ENCODE peak calls at places on chromosome 13, in nine cellular contexts. One of them, this sample, is unnamed.
A peak's percentile ranks its signal among the peaks of the same experiment; 100 is the strongest.

GRCh38 chr13:78147905-78148304 is 229.3 kb upstream of the EDNRB start:
- DNase-seq in nucleus accumbens: no peak
- DNase-seq in endothelial cell: no peak
- DNase-seq in effector memory CD4-positive, alpha-beta T cell: no peak
- DNase-seq in NCI-H1930: no peak
- DNase-seq in neuronal stem cell: no peak
- DNase-seq in AG09309: peak; percentile 13
- DNase-seq in NCI-H748 treated with DMSO at 0.1 percent for 48 hours: no peak
- DNase-seq in nephron progenitor cell: no peak
- DNase-seq in this sample: no peak

GRCh38 chr13:87235621-87236020 is 435.6 kb upstream of the SLITRK5 start:
- DNase-seq in nucleus accumbens: no peak
- DNase-seq in endothelial cell: no peak
- DNase-seq in effector memory CD4-positive, alpha-beta T cell: no peak
- DNase-seq in NCI-H1930: no peak
- DNase-seq in neuronal stem cell: no peak
- DNase-seq in AG09309: no peak
- DNase-seq in NCI-H748 treated with DMSO at 0.1 percent for 48 hours: no peak
- DNase-seq in nephron progenitor cell: no peak
- DNase-seq in this sample: no peak

GRCh38 chr13:113551081-113552000 is 33.2 kb upstream of the TFDP1 start:
- DNase-seq in nucleus accumbens: no peak
- DNase-seq in endothelial cell: no peak
- DNase-seq in effector memory CD4-positive, alpha-beta T cell: no peak
- DNase-seq in NCI-H1930: no peak
- DNase-seq in neuronal stem cell: no peak
- DNase-seq in AG09309: no peak
- DNase-seq in NCI-H748 treated with DMSO at 0.1 percent for 48 hours: peak; percentile 58
- DNase-seq in nephron progenitor cell: no peak
- DNase-seq in this sample: peak; percentile 93

GRCh38 chr13:84446972-84447700 is 564.9 kb upstream of the SLITRK1 start:
- DNase-seq in nucleus accumbens: no peak
- DNase-seq in endothelial cell: no peak
- DNase-seq in effector memory CD4-positive, alpha-beta T cell: no peak
- DNase-seq in NCI-H1930: no peak
- DNase-seq in neuronal stem cell: no peak
- DNase-seq in AG09309: peak; percentile 11
- DNase-seq in NCI-H748 treated with DMSO at 0.1 percent for 48 hours: no peak
- DNase-seq in nephron progenitor cell: no peak
- DNase-seq in this sample: no peak

GRCh38 chr13:111967572-111968201 is 99.3 kb upstream of the SOX1 start:
- DNase-seq in nucleus accumbens: peak; percentile 51
- DNase-seq in endothelial cell: no peak
- DNase-seq in effector memory CD4-positive, alpha-beta T cell: no peak
- DNase-seq in NCI-H1930: no peak
- DNase-seq in neuronal stem cell: no peak
- DNase-seq in AG09309: no peak
- DNase-seq in NCI-H748 treated with DMSO at 0.1 percent for 48 hours: no peak
- DNase-seq in nephron progenitor cell: no peak
- DNase-seq in this sample: no peak

GRCh38 chr13:21326155-21327030 is 132.7 kb downstream of the ZDHHC20 start:
- DNase-seq in nucleus accumbens: no peak
- DNase-seq in endothelial cell: no peak
- DNase-seq in effector memory CD4-positive, alpha-beta T cell: no peak
- DNase-seq in NCI-H1930: no peak
- DNase-seq in neuronal stem cell: peak; percentile 72
- DNase-seq in AG09309: peak; percentile 29
- DNase-seq in NCI-H748 treated with DMSO at 0.1 percent for 48 hours: peak; percentile 24
- DNase-seq in nephron progenitor cell: peak; percentile 46
- DNase-seq in this sample: no peak

GRCh38 chr13:49240017-49240416 is 7.7 kb upstream of the CDADC1 start:
- DNase-seq in nucleus accumbens: no peak
- DNase-seq in endothelial cell: peak; percentile 14
- DNase-seq in effector memory CD4-positive, alpha-beta T cell: no peak
- DNase-seq in NCI-H1930: no peak
- DNase-seq in neuronal stem cell: no peak
- DNase-seq in AG09309: no peak
- DNase-seq in NCI-H748 treated with DMSO at 0.1 percent for 48 hours: no peak
- DNase-seq in nephron progenitor cell: no peak
- DNase-seq in this sample: no peak

GRCh38 chr13:80962855-80963254 is 621.9 kb upstream of the SPRY2 start:
- DNase-seq in nucleus accumbens: no peak
- DNase-seq in endothelial cell: no peak
- DNase-seq in effector memory CD4-positive, alpha-beta T cell: no peak
- DNase-seq in NCI-H1930: peak; percentile 37
- DNase-seq in neuronal stem cell: no peak
- DNase-seq in AG09309: no peak
- DNase-seq in NCI-H748 treated with DMSO at 0.1 percent for 48 hours: peak; percentile 14
- DNase-seq in nephron progenitor cell: no peak
- DNase-seq in this sample: no peak

GRCh38 chr13:110270507-110270906 is 36.5 kb downstream of the COL4A1 start:
- DNase-seq in nucleus accumbens: no peak
- DNase-seq in endothelial cell: no peak
- DNase-seq in effector memory CD4-positive, alpha-beta T cell: no peak
- DNase-seq in NCI-H1930: no peak
- DNase-seq in neuronal stem cell: no peak
- DNase-seq in AG09309: no peak
- DNase-seq in NCI-H748 treated with DMSO at 0.1 percent for 48 hours: no peak
- DNase-seq in nephron progenitor cell: no peak
- DNase-seq in this sample: no peak

GRCh38 chr13:36082396-36082795 is 48.8 kb downstream of the DCLK1 start:
- DNase-seq in nucleus accumbens: no peak
- DNase-seq in endothelial cell: no peak
- DNase-seq in effector memory CD4-positive, alpha-beta T cell: no peak
- DNase-seq in NCI-H1930: no peak
- DNase-seq in neuronal stem cell: no peak
- DNase-seq in AG09309: no peak
- DNase-seq in NCI-H748 treated with DMSO at 0.1 percent for 48 hours: no peak
- DNase-seq in nephron progenitor cell: no peak
- DNase-seq in this sample: no peak

GRCh38 chr13:100280681-100281080 is 191.8 kb downstream of the PCCA start:
- DNase-seq in nucleus accumbens: no peak
- DNase-seq in endothelial cell: no peak
- DNase-seq in effector memory CD4-positive, alpha-beta T cell: no peak
- DNase-seq in NCI-H1930: no peak
- DNase-seq in neuronal stem cell: no peak
- DNase-seq in AG09309: no peak
- DNase-seq in NCI-H748 treated with DMSO at 0.1 percent for 48 hours: no peak
- DNase-seq in nephron progenitor cell: no peak
- DNase-seq in this sample: no peak

GRCh38 chr13:21691500-21691899 is 20.6 kb downstream of the FGF9 start:
- DNase-seq in nucleus accumbens: no peak
- DNase-seq in endothelial cell: no peak
- DNase-seq in effector memory CD4-positive, alpha-beta T cell: no peak
- DNase-seq in NCI-H1930: no peak
- DNase-seq in neuronal stem cell: no peak
- DNase-seq in AG09309: no peak
- DNase-seq in NCI-H748 treated with DMSO at 0.1 percent for 48 hours: no peak
- DNase-seq in nephron progenitor cell: no peak
- DNase-seq in this sample: no peak

GRCh38 chr13:40665061-40665753 is 1.2 kb downstream of the FOXO1 start:
- DNase-seq in nucleus accumbens: no peak
- DNase-seq in endothelial cell: peak; percentile 28
- DNase-seq in effector memory CD4-positive, alpha-beta T cell: peak; percentile 6
- DNase-seq in NCI-H1930: no peak
- DNase-seq in neuronal stem cell: peak; percentile 41
- DNase-seq in AG09309: no peak
- DNase-seq in NCI-H748 treated with DMSO at 0.1 percent for 48 hours: no peak
- DNase-seq in nephron progenitor cell: peak; percentile 58
- DNase-seq in this sample: no peak

GRCh38 chr13:113364933-113365371 is 1.0 kb upstream of the GRTP1 start:
- DNase-seq in nucleus accumbens: no peak
- DNase-seq in endothelial cell: no peak
- DNase-seq in effector memory CD4-positive, alpha-beta T cell: no peak
- DNase-seq in NCI-H1930: no peak
- DNase-seq in neuronal stem cell: no peak
- DNase-seq in AG09309: no peak
- DNase-seq in NCI-H748 treated with DMSO at 0.1 percent for 48 hours: no peak
- DNase-seq in nephron progenitor cell: peak; percentile 23
- DNase-seq in this sample: no peak

GRCh38 chr13:94950303-94950702 is 238.0 kb upstream of the SOX21 start:
- DNase-seq in nucleus accumbens: no peak
- DNase-seq in endothelial cell: peak; percentile 6
- DNase-seq in effector memory CD4-positive, alpha-beta T cell: no peak
- DNase-seq in NCI-H1930: no peak
- DNase-seq in neuronal stem cell: no peak
- DNase-seq in AG09309: no peak
- DNase-seq in NCI-H748 treated with DMSO at 0.1 percent for 48 hours: no peak
- DNase-seq in nephron progenitor cell: no peak
- DNase-seq in this sample: no peak

GRCh38 chr13:109722068-109722467 is 64.3 kb downstream of the IRS2 start:
- DNase-seq in nucleus accumbens: no peak
- DNase-seq in endothelial cell: no peak
- DNase-seq in effector memory CD4-positive, alpha-beta T cell: no peak
- DNase-seq in NCI-H1930: no peak
- DNase-seq in neuronal stem cell: no peak
- DNase-seq in AG09309: no peak
- DNase-seq in NCI-H748 treated with DMSO at 0.1 percent for 48 hours: no peak
- DNase-seq in nephron progenitor cell: no peak
- DNase-seq in this sample: no peak

GRCh38 chr13:113350938-113351335 is 13.0 kb downstream of the GRTP1 start:
- DNase-seq in nucleus accumbens: no peak
- DNase-seq in endothelial cell: no peak
- DNase-seq in effector memory CD4-positive, alpha-beta T cell: no peak
- DNase-seq in NCI-H1930: no peak
- DNase-seq in neuronal stem cell: no peak
- DNase-seq in AG09309: no peak
- DNase-seq in NCI-H748 treated with DMSO at 0.1 percent for 48 hours: no peak
- DNase-seq in nephron progenitor cell: no peak
- DNase-seq in this sample: no peak

GRCh38 chr13:30872195-30872594 is 33.9 kb upstream of the MEDAG start:
- DNase-seq in nucleus accumbens: no peak
- DNase-seq in endothelial cell: no peak
- DNase-seq in effector memory CD4-positive, alpha-beta T cell: no peak
- DNase-seq in NCI-H1930: no peak
- DNase-seq in neuronal stem cell: no peak
- DNase-seq in AG09309: no peak
- DNase-seq in NCI-H748 treated with DMSO at 0.1 percent for 48 hours: no peak
- DNase-seq in nephron progenitor cell: no peak
- DNase-seq in this sample: no peak

GRCh38 chr13:44271031-44271433 is 102.6 kb upstream of the SERP2 start:
- DNase-seq in nucleus accumbens: no peak
- DNase-seq in endothelial cell: no peak
- DNase-seq in effector memory CD4-positive, alpha-beta T cell: no peak
- DNase-seq in NCI-H1930: no peak
- DNase-seq in neuronal stem cell: no peak
- DNase-seq in AG09309: peak; percentile 45
- DNase-seq in NCI-H748 treated with DMSO at 0.1 percent for 48 hours: no peak
- DNase-seq in nephron progenitor cell: no peak
- DNase-seq in this sample: no peak

GRCh38 chr13:113664751-113665581 is 2.1 kb upstream of the GRK1 start:
- DNase-seq in nucleus accumbens: no peak
- DNase-seq in endothelial cell: no peak
- DNase-seq in effector memory CD4-positive, alpha-beta T cell: no peak
- DNase-seq in NCI-H1930: no peak
- DNase-seq in neuronal stem cell: no peak
- DNase-seq in AG09309: no peak
- DNase-seq in NCI-H748 treated with DMSO at 0.1 percent for 48 hours: no peak
- DNase-seq in nephron progenitor cell: no peak
- DNase-seq in this sample: no peak

GRCh38 chr13:71797487-71797886 is 69.5 kb downstream of the DACH1 start:
- DNase-seq in nucleus accumbens: no peak
- DNase-seq in endothelial cell: no peak
- DNase-seq in effector memory CD4-positive, alpha-beta T cell: no peak
- DNase-seq in NCI-H1930: no peak
- DNase-seq in neuronal stem cell: no peak
- DNase-seq in AG09309: no peak
- DNase-seq in NCI-H748 treated with DMSO at 0.1 percent for 48 hours: no peak
- DNase-seq in nephron progenitor cell: peak; percentile 13
- DNase-seq in this sample: no peak

GRCh38 chr13:39483326-39483725 is 119.7 kb downstream of the LHFPL6 start:
- DNase-seq in nucleus accumbens: no peak
- DNase-seq in endothelial cell: no peak
- DNase-seq in effector memory CD4-positive, alpha-beta T cell: no peak
- DNase-seq in NCI-H1930: no peak
- DNase-seq in neuronal stem cell: no peak
- DNase-seq in AG09309: peak; percentile 33
- DNase-seq in NCI-H748 treated with DMSO at 0.1 percent for 48 hours: no peak
- DNase-seq in nephron progenitor cell: no peak
- DNase-seq in this sample: no peak